ENCODE peak calls at places on chromosome X, in eight cellular contexts. M, C, T, H, N, D, S and E are unnamed samples.

GRCh38 chrX:16140983-16141382 is 17.6 kb downstream of the GRPR start:
- DNase-seq in M (no peak), C (no peak), T (no peak), H (no peak), N (no peak), D (no peak), S (no peak), E (no peak)

GRCh38 chrX:24276011-24276410 is 37.9 kb downstream of the SUPT20HL2 start:
- DNase-seq in M (peak; percentile 7), C (no peak), T (no peak), H (no peak), N (no peak), D (no peak), S (no peak), E (no peak)

GRCh38 chrX:39427492-39428289 is 626.4 kb downstream of the MID1IP1 start:
- DNase-seq in M (no peak), C (peak; percentile 38), T (no peak), H (no peak), N (peak; percentile 26), D (no peak), S (peak; percentile 44), E (no peak)

GRCh38 chrX:119539872-119540271 is 25.3 kb downstream of the STEEP1 start:
- DNase-seq in M (peak; percentile 12), C (no peak), T (no peak), H (no peak), N (no peak), D (no peak), S (no peak), E (no peak)

GRCh38 chrX:154728791-154729190 is 22.1 kb downstream of the GAB3 start:
- DNase-seq in M (no peak), C (no peak), T (no peak), H (no peak), N (no peak), D (no peak), S (no peak), E (no peak)

GRCh38 chrX:136468391-136469103 is 19.2 kb upstream of the BRS3 start:
- DNase-seq in M (no peak), C (peak; percentile 31), T (no peak), H (no peak), N (no peak), D (no peak), S (no peak), E (no peak)

GRCh38 chrX:123971963-123972362 is 10.5 kb downstream of the STAG2 start:
- DNase-seq in M (no peak), C (no peak), T (no peak), H (no peak), N (peak; percentile 62), D (no peak), S (no peak), E (no peak)

GRCh38 chrX:46913710-46914109 is 1.5 kb downstream of the JADE3 start:
- DNase-seq in M (peak; percentile 4), C (peak; percentile 36), T (peak; percentile 39), H (no peak), N (peak; percentile 50), D (no peak), S (no peak), E (no peak)

GRCh38 chrX:11412715-11413623 is 119.8 kb downstream of the AMELX start:
- DNase-seq in M (no peak), C (no peak), T (no peak), H (no peak), N (peak; percentile 47), D (no peak), S (no peak), E (no peak)

GRCh38 chrX:47540754-47541538 is 20.1 kb upstream of the ARAF start:
- DNase-seq in M (peak; percentile 53), C (peak; percentile 94), T (peak; percentile 68), H (no peak), N (peak; percentile 94), D (no peak), S (no peak), E (no peak)

GRCh38 chrX:9392445-9392844 is 72.4 kb upstream of the TBL1X start:
- DNase-seq in M (no peak), C (no peak), T (no peak), H (no peak), N (no peak), D (no peak), S (no peak), E (no peak)